ENCODE peak calls at places on chromosomes 4 and X, in five cellular contexts. One of them, this sample, is unnamed.
A peak's percentile ranks its signal among the peaks of the same experiment; 100 is the strongest.

GRCh38 chr4:55547918-55548317 is 1.2 kb upstream of the CLOCK start:
- DNase-seq in psoas muscle: no peak
- DNase-seq in left ventricle myocardium inferior: no peak
- DNase-seq in heart left ventricle: no peak
- DNase-seq in sigmoid colon: no peak
- DNase-seq in this sample: no peak

GRCh38 chr4:7368296-7368695 is 66.4 kb downstream of the PSAPL1 start:
- DNase-seq in psoas muscle: no peak
- DNase-seq in heart left ventricle: peak; percentile 45
- DNase-seq in left ventricle myocardium inferior: no peak
- DNase-seq in sigmoid colon: peak; percentile 29
- DNase-seq in this sample: peak; percentile 48

GRCh38 chr4:48275247-48275646 is 5.6 kb upstream of the TEC start:
- DNase-seq in sigmoid colon: no peak
- DNase-seq in left ventricle myocardium inferior: no peak
- DNase-seq in heart left ventricle: no peak
- DNase-seq in psoas muscle: no peak
- DNase-seq in this sample: no peak

GRCh38 chrX:153884136-153885076 is 1.6 kb downstream of the L1CAM start:
- DNase-seq in heart left ventricle: peak; percentile 27
- DNase-seq in left ventricle myocardium inferior: no peak
- DNase-seq in sigmoid colon: no peak
- DNase-seq in psoas muscle: no peak
- DNase-seq in this sample: no peak

GRCh38 chrX:112066813-112067212 is 15.8 kb downstream of the TRPC5 start:
- DNase-seq in sigmoid colon: no peak
- DNase-seq in left ventricle myocardium inferior: no peak
- DNase-seq in psoas muscle: no peak
- DNase-seq in heart left ventricle: no peak
- DNase-seq in this sample: no peak

GRCh38 chrX:8194216-8194615 is 23.1 kb upstream of the VCX2 start:
- DNase-seq in heart left ventricle: no peak
- DNase-seq in left ventricle myocardium inferior: no peak
- DNase-seq in psoas muscle: no peak
- DNase-seq in sigmoid colon: no peak
- DNase-seq in this sample: no peak

GRCh38 chr4:156959298-156959702 is 12.3 kb downstream of the PDGFC start:
- DNase-seq in sigmoid colon: no peak
- DNase-seq in left ventricle myocardium inferior: no peak
- DNase-seq in heart left ventricle: no peak
- DNase-seq in psoas muscle: no peak
- DNase-seq in this sample: no peak

GRCh38 chr4:15317246-15317645 is 110.6 kb upstream of the C1QTNF7 start:
- DNase-seq in left ventricle myocardium inferior: no peak
- DNase-seq in psoas muscle: no peak
- DNase-seq in sigmoid colon: no peak
- DNase-seq in heart left ventricle: no peak
- DNase-seq in this sample: no peak

GRCh38 chr4:74522251-74522991 is 77.5 kb downstream of the AREG start:
- DNase-seq in sigmoid colon: no peak
- DNase-seq in heart left ventricle: no peak
- DNase-seq in psoas muscle: no peak
- DNase-seq in left ventricle myocardium inferior: no peak
- DNase-seq in this sample: no peak

GRCh38 chr4:8473920-8474590 is 33.5 kb downstream of the TRMT44 start:
- DNase-seq in left ventricle myocardium inferior: no peak
- DNase-seq in sigmoid colon: no peak
- DNase-seq in heart left ventricle: no peak
- DNase-seq in psoas muscle: no peak
- DNase-seq in this sample: no peak

GRCh38 chr4:86955888-86956451 is 21.2 kb downstream of the AFF1 start:
- DNase-seq in heart left ventricle: no peak
- DNase-seq in sigmoid colon: no peak
- DNase-seq in left ventricle myocardium inferior: no peak
- DNase-seq in psoas muscle: no peak
- DNase-seq in this sample: no peak

GRCh38 chr4:65580551-65580950 is 89.7 kb downstream of the EPHA5 start:
- DNase-seq in heart left ventricle: no peak
- DNase-seq in left ventricle myocardium inferior: no peak
- DNase-seq in sigmoid colon: no peak
- DNase-seq in psoas muscle: no peak
- DNase-seq in this sample: no peak

GRCh38 chrX:129908636-129909035 is 2.7 kb downstream of the UTP14A start:
- DNase-seq in sigmoid colon: no peak
- DNase-seq in heart left ventricle: no peak
- DNase-seq in left ventricle myocardium inferior: no peak
- DNase-seq in psoas muscle: no peak
- DNase-seq in this sample: no peak

GRCh38 chr4:8819019-8819418 is 52.6 kb downstream of the HMX1 start:
- DNase-seq in heart left ventricle: no peak
- DNase-seq in psoas muscle: no peak
- DNase-seq in left ventricle myocardium inferior: no peak
- DNase-seq in sigmoid colon: no peak
- DNase-seq in this sample: no peak

GRCh38 chrX:149511081-149511480 is 6.0 kb upstream of the IDS start:
- DNase-seq in psoas muscle: no peak
- DNase-seq in heart left ventricle: no peak
- DNase-seq in left ventricle myocardium inferior: no peak
- DNase-seq in sigmoid colon: no peak
- DNase-seq in this sample: no peak

GRCh38 chrX:144732588-144732987 is 514.7 kb upstream of the SPANXN1 start:
- DNase-seq in sigmoid colon: no peak
- DNase-seq in left ventricle myocardium inferior: no peak
- DNase-seq in heart left ventricle: no peak
- DNase-seq in psoas muscle: no peak
- DNase-seq in this sample: no peak

GRCh38 chr4:123411976-123412589 is 15.5 kb downstream of the SPRY1 start:
- DNase-seq in left ventricle myocardium inferior: no peak
- DNase-seq in sigmoid colon: no peak
- DNase-seq in heart left ventricle: no peak
- DNase-seq in psoas muscle: no peak
- DNase-seq in this sample: no peak

GRCh38 chr4:140163029-140163810 is 9.2 kb upstream of the MAML3 start:
- DNase-seq in sigmoid colon: no peak
- DNase-seq in psoas muscle: peak; percentile 16
- DNase-seq in heart left ventricle: no peak
- DNase-seq in left ventricle myocardium inferior: no peak
- DNase-seq in this sample: no peak

GRCh38 chr4:95092762-95093161 is 335.0 kb downstream of the BMPR1B start:
- DNase-seq in sigmoid colon: no peak
- DNase-seq in left ventricle myocardium inferior: no peak
- DNase-seq in psoas muscle: no peak
- DNase-seq in heart left ventricle: no peak
- DNase-seq in this sample: no peak

GRCh38 chrX:153609917-153610833 is 11.2 kb upstream of the CCNQ start:
- DNase-seq in sigmoid colon: peak; percentile 84
- DNase-seq in left ventricle myocardium inferior: peak; percentile 69
- DNase-seq in psoas muscle: peak; percentile 78
- DNase-seq in heart left ventricle: peak; percentile 88
- DNase-seq in this sample: peak; percentile 83

GRCh38 chrX:140501940-140502468 is 2.9 kb downstream of the SOX3 start:
- DNase-seq in heart left ventricle: no peak
- DNase-seq in left ventricle myocardium inferior: no peak
- DNase-seq in psoas muscle: no peak
- DNase-seq in sigmoid colon: no peak
- DNase-seq in this sample: no peak

GRCh38 chrX:51614353-51614752 is 4.4 kb downstream of the CENPVL3 start:
- DNase-seq in left ventricle myocardium inferior: no peak
- DNase-seq in heart left ventricle: no peak
- DNase-seq in sigmoid colon: no peak
- DNase-seq in psoas muscle: no peak
- DNase-seq in this sample: no peak

GRCh38 chrX:18146954-18147353 is 73.7 kb downstream of the BEND2 start:
- DNase-seq in heart left ventricle: no peak
- DNase-seq in sigmoid colon: no peak
- DNase-seq in left ventricle myocardium inferior: no peak
- DNase-seq in psoas muscle: no peak
- DNase-seq in this sample: no peak

GRCh38 chr4:98694076-98694475 is 35.7 kb upstream of the TSPAN5 start:
- DNase-seq in sigmoid colon: no peak
- DNase-seq in psoas muscle: no peak
- DNase-seq in heart left ventricle: no peak
- DNase-seq in left ventricle myocardium inferior: no peak
- DNase-seq in this sample: no peak

GRCh38 chr4:83657336-83657735 is 121.4 kb downstream of the GPAT3 start:
- DNase-seq in left ventricle myocardium inferior: no peak
- DNase-seq in heart left ventricle: no peak
- DNase-seq in psoas muscle: no peak
- DNase-seq in sigmoid colon: no peak
- DNase-seq in this sample: no peak

GRCh38 chrX:53160297-53160983 is 64.6 kb downstream of the KDM5C start:
- DNase-seq in psoas muscle: no peak
- DNase-seq in heart left ventricle: no peak
- DNase-seq in sigmoid colon: no peak
- DNase-seq in left ventricle myocardium inferior: no peak
- DNase-seq in this sample: no peak

GRCh38 chr4:174181827-174182226 is 101.6 kb downstream of the FBXO8 start:
- DNase-seq in sigmoid colon: no peak
- DNase-seq in psoas muscle: no peak
- DNase-seq in left ventricle myocardium inferior: no peak
- DNase-seq in heart left ventricle: no peak
- DNase-seq in this sample: no peak

GRCh38 chr4:88230953-88231835 is 53.2 kb downstream of the PPM1K start:
- DNase-seq in left ventricle myocardium inferior: no peak
- DNase-seq in psoas muscle: no peak
- DNase-seq in heart left ventricle: no peak
- DNase-seq in sigmoid colon: no peak
- DNase-seq in this sample: no peak
- H3K4me3 ChIP-seq in left ventricle myocardium inferior: peak overlapping the region; percentile 56
- H3K4me3 ChIP-seq in psoas muscle: peak overlapping the region; percentile 43
- H3K4me3 ChIP-seq in heart left ventricle: peak overlapping the region; percentile 48
- H3K4me3 ChIP-seq in sigmoid colon: peak overlapping the region; percentile 29
- H3K4me3 ChIP-seq in this sample: peak overlapping the region; percentile 49

GRCh38 chr4:145882594-145882993 is 56.0 kb downstream of the ZNF827 start:
- DNase-seq in psoas muscle: no peak
- DNase-seq in heart left ventricle: no peak
- DNase-seq in sigmoid colon: no peak
- DNase-seq in left ventricle myocardium inferior: no peak
- DNase-seq in this sample: no peak
- H3K4me1 ChIP-seq in psoas muscle: peaks cover 57% of the 10 kb centered on the region
- H3K4me1 ChIP-seq in heart left ventricle: peaks cover 54% of the 10 kb centered on the region
- H3K4me1 ChIP-seq in sigmoid colon: no peaks in the 10 kb centered on the region
- H3K4me1 ChIP-seq in left ventricle myocardium inferior: peaks cover 76% of the 10 kb centered on the region
- H3K4me1 ChIP-seq in this sample: peaks cover 5% of the 10 kb centered on the region

GRCh38 chrX:46648660-46649059 is 75.1 kb downstream of the CHST7 start:
- DNase-seq in sigmoid colon: no peak
- DNase-seq in psoas muscle: no peak
- DNase-seq in left ventricle myocardium inferior: no peak
- DNase-seq in heart left ventricle: no peak
- DNase-seq in this sample: no peak
- H3K4me3 ChIP-seq in sigmoid colon: no peak overlapping the region
- H3K4me3 ChIP-seq in psoas muscle: no peak overlapping the region
- H3K4me3 ChIP-seq in left ventricle myocardium inferior: no peak overlapping the region
- H3K4me3 ChIP-seq in heart left ventricle: no peak overlapping the region
- H3K4me3 ChIP-seq in this sample: no peak overlapping the region

GRCh38 chr4:2588259-2588658 is 51.8 kb downstream of the FAM193A start:
- DNase-seq in heart left ventricle: no peak
- DNase-seq in psoas muscle: no peak
- DNase-seq in left ventricle myocardium inferior: no peak
- DNase-seq in sigmoid colon: no peak
- DNase-seq in this sample: no peak
- H3K4me1 ChIP-seq in heart left ventricle: peaks cover 76% of the 10 kb centered on the region
- H3K4me1 ChIP-seq in psoas muscle: peaks cover 67% of the 10 kb centered on the region
- H3K4me1 ChIP-seq in left ventricle myocardium inferior: peaks cover 88% of the 10 kb centered on the region
- H3K4me1 ChIP-seq in sigmoid colon: no peaks in the 10 kb centered on the region
- H3K4me1 ChIP-seq in this sample: no peaks in the 10 kb centered on the region

GRCh38 chrX:119853449-119853848 is 686 bp upstream of the UPF3B start:
- DNase-seq in sigmoid colon: no peak
- DNase-seq in psoas muscle: no peak
- DNase-seq in heart left ventricle: no peak
- DNase-seq in left ventricle myocardium inferior: no peak
- DNase-seq in this sample: no peak
- H3K4me3 ChIP-seq in sigmoid colon: peak overlapping the region; percentile 66
- H3K4me3 ChIP-seq in psoas muscle: peak overlapping the region; percentile 82
- H3K4me3 ChIP-seq in heart left ventricle: peak overlapping the region; percentile 67
- H3K4me3 ChIP-seq in left ventricle myocardium inferior: peak overlapping the region; percentile 79
- H3K4me3 ChIP-seq in this sample: no peak overlapping the region

GRCh38 chr4:118762753-118763477 is 73.0 kb downstream of the SEC24D start:
- DNase-seq in left ventricle myocardium inferior: no peak
- DNase-seq in psoas muscle: no peak
- DNase-seq in heart left ventricle: no peak
- DNase-seq in sigmoid colon: no peak
- DNase-seq in this sample: no peak
- H3K4me1 ChIP-seq in left ventricle myocardium inferior: peaks cover 91% of the 10 kb centered on the region
- H3K4me1 ChIP-seq in psoas muscle: peaks cover 35% of the 10 kb centered on the region
- H3K4me1 ChIP-seq in heart left ventricle: peaks cover 79% of the 10 kb centered on the region
- H3K4me1 ChIP-seq in sigmoid colon: no peaks in the 10 kb centered on the region
- H3K4me1 ChIP-seq in this sample: peaks cover 19% of the 10 kb centered on the region

GRCh38 chr4:150888625-150889024 is 126.5 kb downstream of the LRBA start:
- DNase-seq in heart left ventricle: no peak
- DNase-seq in psoas muscle: no peak
- DNase-seq in sigmoid colon: no peak
- DNase-seq in left ventricle myocardium inferior: no peak
- DNase-seq in this sample: no peak

GRCh38 chr4:150886597-150886996 is 128.5 kb downstream of the LRBA start:
- DNase-seq in heart left ventricle: no peak
- DNase-seq in psoas muscle: no peak
- DNase-seq in left ventricle myocardium inferior: no peak
- DNase-seq in sigmoid colon: no peak
- DNase-seq in this sample: no peak

GRCh38 chr4:150889306-150889705 is 125.8 kb downstream of the LRBA start:
- DNase-seq in heart left ventricle: no peak
- DNase-seq in left ventricle myocardium inferior: no peak
- DNase-seq in psoas muscle: no peak
- DNase-seq in sigmoid colon: no peak
- DNase-seq in this sample: no peak

GRCh38 chr4:150890246-150890645 is 124.8 kb downstream of the LRBA start:
- DNase-seq in left ventricle myocardium inferior: no peak
- DNase-seq in psoas muscle: no peak
- DNase-seq in heart left ventricle: no peak
- DNase-seq in sigmoid colon: no peak
- DNase-seq in this sample: no peak

DNA sequence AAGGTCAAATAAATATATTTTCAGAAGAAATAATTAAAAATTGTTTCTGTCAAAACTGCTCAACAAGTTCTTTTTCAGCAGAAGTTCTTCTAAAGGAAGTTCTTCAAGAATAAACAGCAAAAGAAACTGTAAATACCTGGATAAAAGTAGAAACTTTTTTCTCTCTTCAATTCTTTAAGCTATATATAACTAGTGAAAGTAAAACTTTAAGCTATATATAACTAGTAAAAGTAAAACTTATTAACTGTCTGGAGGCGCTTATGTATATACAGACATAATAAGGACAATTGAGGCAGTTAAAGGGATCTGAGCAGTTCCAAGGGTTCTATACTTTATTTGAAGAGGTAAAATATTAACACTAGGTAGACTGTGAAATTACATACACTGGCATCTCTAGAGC is 126.9 kb downstream of the LRBA start:
- DNase-seq in heart left ventricle: no peak
- DNase-seq in left ventricle myocardium inferior: no peak
- DNase-seq in psoas muscle: no peak
- DNase-seq in sigmoid colon: no peak
- DNase-seq in this sample: no peak
- H3K4me3 ChIP-seq in heart left ventricle: no peak overlapping the region
- H3K4me3 ChIP-seq in left ventricle myocardium inferior: no peak overlapping the region
- H3K4me3 ChIP-seq in psoas muscle: no peak overlapping the region
- H3K4me3 ChIP-seq in sigmoid colon: no peak overlapping the region
- H3K4me3 ChIP-seq in this sample: no peak overlapping the region